ENCODE peak calls at places on chromosomes 5 and 9, in six cellular contexts. H is Peyer's patch, R is A549, I is suprapubic skin, J is uterus, O is body of pancreas. U is an unnamed sample.

GRCh38 chr9:131995382-131995781 is 84.3 kb downstream of the MED27 start:
- DNase-seq in H (no peak), R (no peak), I (no peak), J (no peak), O (no peak), U (no peak)

GRCh38 chr9:105026451-105026850 is 98.5 kb upstream of the ABCA1 start:
- DNase-seq in H (no peak), R (no peak), I (no peak), J (no peak), O (no peak), U (no peak)

GRCh38 chr9:115267788-115268187 is 149.8 kb upstream of the TNC start:
- DNase-seq in H (no peak), R (no peak), I (no peak), J (no peak), O (no peak), U (no peak)

GRCh38 chr5:160959804-160960203 is 107.8 kb upstream of the ATP10B start:
- DNase-seq in H (peak; percentile 60), R (no peak), I (no peak), J (no peak), O (peak; percentile 88), U (peak; percentile 8)

GRCh38 chr5:156201793-156202388 is 125.1 kb upstream of the SGCD start:
- DNase-seq in H (no peak), R (peak; percentile 82), I (no peak), J (no peak), O (peak; percentile 3), U (no peak)

GRCh38 chr5:129460951-129461815 is 1.1 kb downstream of the ADAMTS19 start:
- DNase-seq in H (peak; percentile 48), R (peak; percentile 23), I (no peak), J (peak; percentile 69), O (peak; percentile 55), U (peak; percentile 5)

GRCh38 chr9:27154923-27155322 is 45.9 kb downstream of the TEK start:
- DNase-seq in H (no peak), R (no peak), I (no peak), J (no peak), O (peak; percentile 3), U (no peak)

GRCh38 chr9:4784403-4784802 is 8.3 kb upstream of the RCL1 start:
- DNase-seq in H (no peak), R (no peak), I (no peak), J (no peak), O (no peak), U (no peak)

GRCh38 chr9:35658144-35658893 is at the start of gene CCDC107:
- DNase-seq in H (peak; percentile 92), R (peak; percentile 86), I (peak; percentile 91), J (peak; percentile 81), O (peak; percentile 84), U (peak; percentile 79)

GRCh38 chr5:152532714-152533113 is 127.6 kb upstream of the NMUR2 start:
- DNase-seq in H (no peak), R (peak; percentile 66), I (no peak), J (no peak), O (no peak), U (no peak)

GRCh38 chr9:36399980-36400331 is at the start of gene RNF38:
- DNase-seq in H (no peak), R (no peak), I (no peak), J (no peak), O (no peak), U (no peak)

GRCh38 chr9:91519520-91520270 is 96.1 kb upstream of the NFIL3 start:
- DNase-seq in H (no peak), R (no peak), I (no peak), J (no peak), O (no peak), U (no peak)

GRCh38 chr5:145204741-145205140 is 630.4 kb downstream of the PRELID2 start:
- DNase-seq in H (no peak), R (no peak), I (no peak), J (no peak), O (peak; percentile 3), U (no peak)

GRCh38 chr5:124605516-124605915 is 140.9 kb downstream of the ZNF608 start:
- DNase-seq in H (no peak), R (no peak), I (no peak), J (peak; percentile 50), O (peak; percentile 29), U (peak; percentile 63)

GRCh38 chr9:112048924-112049785 is 125.9 kb downstream of the SUSD1 start:
- DNase-seq in H (peak; percentile 73), R (no peak), I (no peak), J (no peak), O (no peak), U (no peak)

GRCh38 chr5:96120120-96120519 is 158.5 kb upstream of the ELL2 start:
- DNase-seq in H (no peak), R (no peak), I (no peak), J (no peak), O (no peak), U (no peak)

GRCh38 chr9:20209421-20210340 is 412.6 kb downstream of the MLLT3 start:
- DNase-seq in H (no peak), R (no peak), I (no peak), J (no peak), O (no peak), U (no peak)

GRCh38 chr9:90046317-90046861 is 441.6 kb downstream of the GADD45G start:
- DNase-seq in H (no peak), R (no peak), I (no peak), J (no peak), O (no peak), U (no peak)

GRCh38 chr5:134458676-134459403 is 47.2 kb upstream of the CDKN2AIPNL start:
- DNase-seq in H (no peak), R (no peak), I (peak; percentile 50), J (no peak), O (no peak), U (no peak)

GRCh38 chr9:98333703-98334582 is 78.5 kb upstream of the TBC1D2 start:
- DNase-seq in H (no peak), R (peak; percentile 41), I (no peak), J (no peak), O (no peak), U (no peak)

GRCh38 chr9:110143969-110144545 is 63.9 kb downstream of the C9orf152 start:
- DNase-seq in H (peak; percentile 61), R (no peak), I (no peak), J (no peak), O (no peak), U (no peak)

GRCh38 chr9:120486835-120487234 is 93.1 kb downstream of the CDK5RAP2 start:
- DNase-seq in H (no peak), R (no peak), I (no peak), J (no peak), O (no peak), U (no peak)

GRCh38 chr5:172410160-172410559 is 44.2 kb downstream of the SH3PXD2B start:
- DNase-seq in H (no peak), R (no peak), I (no peak), J (no peak), O (peak; percentile 16), U (no peak)

GRCh38 chr5:16616536-16617271 is at the start of gene RETREG1:
- DNase-seq in H (peak; percentile 87), R (peak; percentile 38), I (peak; percentile 89), J (peak; percentile 22), O (peak; percentile 70), U (peak; percentile 71)

GRCh38 chr9:98995059-98995665 is 51.5 kb downstream of the COL15A1 start:
- DNase-seq in H (no peak), R (no peak), I (no peak), J (no peak), O (peak; percentile 43), U (no peak)

GRCh38 chr5:120098902-120099301 is 365.2 kb upstream of the PRR16 start:
- DNase-seq in H (no peak), R (no peak), I (no peak), J (no peak), O (no peak), U (no peak)

GRCh38 chr5:68454766-68455165 is 239.2 kb downstream of the PIK3R1 start:
- DNase-seq in H (no peak), R (no peak), I (no peak), J (no peak), O (no peak), U (no peak)

GRCh38 chr5:151222769-151223446 is 984 bp downstream of the CCDC69 start:
- DNase-seq in H (peak; percentile 88), R (peak; percentile 13), I (peak; percentile 70), J (peak; percentile 57), O (peak; percentile 64), U (peak; percentile 9)

GRCh38 chr5:151224372-151224771 is 480 bp upstream of the CCDC69 start:
- DNase-seq in H (no peak), R (no peak), I (no peak), J (no peak), O (no peak), U (no peak)

GRCh38 chr5:151225071-151225470 is 1.2 kb upstream of the CCDC69 start:
- DNase-seq in H (no peak), R (no peak), I (no peak), J (no peak), O (no peak), U (no peak)

GRCh38 chr5:151222054-151222768 is 1.7 kb downstream of the CCDC69 start:
- DNase-seq in H (peak; percentile 36), R (no peak), I (peak; percentile 54), J (no peak), O (peak; percentile 84), U (no peak)

GRCh38 chr5:151223447-151224264 is at the start of gene CCDC69:
- DNase-seq in H (peak; percentile 89), R (peak; percentile 68), I (peak; percentile 81), J (peak; percentile 76), O (peak; percentile 82), U (peak; percentile 72)
- H3K27ac ChIP-seq in H (peak within 1 kb of the TSS; percentile 84), R (peak within 1 kb of the TSS; percentile 71), I (peak within 1 kb of the TSS; percentile 70), J (peak within 1 kb of the TSS; percentile 90), O (peak within 1 kb of the TSS; percentile 60), U (peak within 1 kb of the TSS; percentile 76)

DNA sequence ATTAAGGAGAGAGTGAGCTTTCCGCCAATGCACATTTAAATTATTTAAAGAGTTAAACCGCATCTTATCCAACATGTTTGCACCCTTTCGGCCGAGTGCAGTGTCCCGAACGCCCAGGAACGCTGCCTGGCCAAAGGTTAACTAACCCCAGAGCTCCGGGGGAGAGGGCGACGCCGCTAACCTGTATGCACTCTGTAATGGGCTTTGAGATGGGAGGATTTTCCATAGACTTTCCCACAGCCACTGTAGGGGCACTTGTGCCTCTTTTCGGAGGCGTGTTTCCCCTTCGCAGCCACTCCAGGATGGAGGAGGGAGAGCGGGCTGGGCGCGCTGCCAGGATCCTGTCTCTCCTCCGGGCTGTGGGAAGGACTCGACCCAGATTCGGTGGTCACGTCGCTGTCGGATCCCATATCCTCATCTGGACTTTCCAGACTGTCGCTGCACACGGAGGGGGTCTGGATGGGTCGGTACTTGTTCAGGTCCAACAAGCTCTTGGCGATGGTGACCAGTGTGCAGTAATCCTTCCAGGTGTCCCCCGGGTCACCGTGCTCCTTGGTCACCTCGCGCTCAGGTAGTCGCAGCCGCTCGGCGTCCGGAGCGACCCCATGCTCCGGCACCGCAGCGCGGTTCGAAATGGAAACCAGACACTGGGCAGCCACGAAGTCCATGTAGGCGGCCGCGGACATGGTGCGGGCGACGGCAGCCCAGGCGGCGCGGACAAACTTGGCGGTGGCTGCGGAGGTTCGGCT is 1.6 kb downstream of the KLF9 start:
- DNase-seq in H (peak; percentile 84), R (peak; percentile 28), I (peak; percentile 95), J (peak; percentile 92), O (peak; percentile 92), U (peak; percentile 64)
- TF ChIP-seq POLR2A in H (peak; percentile 44), R (no peak), I (no peak), J (no peak), O (no peak), U (peak; percentile 49)

GRCh38 chr5:180034564-180034963 is 37.0 kb downstream of the RNF130 start:
- DNase-seq in H (no peak), R (no peak), I (no peak), J (no peak), O (no peak), U (no peak)
- H3K9me3 ChIP-seq in H (no peaks in the 10 kb centered on the region), R (peaks cover 17% of the 10 kb centered on the region), I (no peaks in the 10 kb centered on the region), J (peaks cover 16% of the 10 kb centered on the region), O (no peaks in the 10 kb centered on the region), U (no peaks in the 10 kb centered on the region)

GRCh38 chr9:695252-695651 is 146.2 kb upstream of the DMRT1 start:
- DNase-seq in H (no peak), R (no peak), I (no peak), J (no peak), O (no peak), U (no peak)
- H3K27ac ChIP-seq in H (peak overlapping the region; percentile 81), R (peak overlapping the region; percentile 78), I (peak overlapping the region; percentile 89), J (peak overlapping the region; percentile 87), O (no peak overlapping the region), U (peak overlapping the region; percentile 82)

U was measured in prostate gland.